ENCODE peak calls at places on chromosomes 16 and 17, in five cellular contexts. O is AG04450; B is CD4-positive, alpha-beta T cell; I is choroid plexus epithelial cell; M is tibial artery. V is an unnamed sample.
A peak's percentile ranks its signal among the peaks of the same experiment; 100 is the strongest.

GRCh38 chr16:70432800-70433455 is 6.0 kb downstream of the ST3GAL2 start:
- DNase-seq in I (peak; percentile 36), O (no peak), M (no peak), B (no peak), V (no peak)

GRCh38 chr17:12973496-12974318 is 44.1 kb downstream of the ELAC2 start:
- DNase-seq in B (no peak), M (no peak), O (no peak), I (no peak), V (no peak)

GRCh38 chr17:63694974-63695773 is 4.8 kb downstream of the LIMD2 start:
- DNase-seq in B (no peak), O (no peak), I (no peak), M (no peak), V (no peak)

GRCh38 chr17:65123757-65124675 is 13.2 kb upstream of the RGS9 start:
- DNase-seq in M (no peak), O (no peak), B (no peak), I (no peak), V (no peak)

GRCh38 chr16:21568502-21569189 is 30.7 kb upstream of the METTL9 start:
- DNase-seq in M (peak; percentile 57), B (no peak), I (no peak), O (no peak), V (peak; percentile 2)

GRCh38 chr17:27668488-27668823 is 37.5 kb downstream of the LGALS9 start:
- DNase-seq in M (no peak), I (no peak), B (no peak), O (no peak), V (no peak)

GRCh38 chr17:79627766-79628690 is 17.2 kb upstream of the RBFOX3 start:
- DNase-seq in M (peak; percentile 50), I (no peak), O (no peak), B (no peak), V (peak; percentile 8)

GRCh38 chr17:41895617-41896016 is 23.1 kb downstream of the ACLY start:
- DNase-seq in B (no peak), O (no peak), I (no peak), M (no peak), V (no peak)

GRCh38 chr17:80421381-80422090 is 6.6 kb downstream of the ENDOV start:
- DNase-seq in B (no peak), I (no peak), O (no peak), M (no peak), V (no peak)

GRCh38 chr16:10465821-10466220 is 80.0 kb downstream of the ATF7IP2 start:
- DNase-seq in I (peak; percentile 10), O (no peak), B (no peak), M (no peak), V (no peak)

GRCh38 chr17:41311111-41311510 is 2.0 kb upstream of the KRTAP16-1 start:
- DNase-seq in M (no peak), I (no peak), B (no peak), O (no peak), V (no peak)

GRCh38 chr17:81445642-81446500 is 50.6 kb downstream of the BAHCC1 start:
- DNase-seq in O (no peak), M (no peak), I (no peak), B (no peak), V (no peak)

GRCh38 chr17:9509236-9509813 is 66.3 kb downstream of the STX8 start:
- DNase-seq in I (no peak), O (no peak), M (no peak), B (no peak), V (no peak)

GRCh38 chr16:54657058-54657708 is 273.5 kb upstream of the IRX5 start:
- DNase-seq in I (peak; percentile 29), O (no peak), B (no peak), M (peak; percentile 76), V (no peak)

GRCh38 chr17:58402679-58403078 is 14.7 kb downstream of the RNF43 start:
- DNase-seq in O (no peak), B (no peak), I (peak; percentile 34), M (no peak), V (no peak)

GRCh38 chr17:21370430-21370829 is 5.7 kb upstream of the KCNJ12 start:
- DNase-seq in I (no peak), B (no peak), O (no peak), M (no peak), V (no peak)

GRCh38 chr16:79008869-79009179 is 591.7 kb downstream of the MAF start:
- DNase-seq in B (no peak), M (no peak), I (no peak), O (no peak), V (no peak)

GRCh38 chr16:2963074-2963610 is 933 bp upstream of the KREMEN2 start:
- DNase-seq in O (no peak), I (no peak), B (no peak), M (no peak), V (no peak)

GRCh38 chr16:3829631-3830536 is 50.6 kb downstream of the CREBBP start:
- DNase-seq in M (no peak), I (peak; percentile 34), B (no peak), O (no peak), V (no peak)

GRCh38 chr16:56102159-56102798 is 89.0 kb upstream of the GNAO1 start:
- DNase-seq in B (no peak), I (no peak), O (no peak), M (no peak), V (no peak)

GRCh38 chr17:28001149-28001548 is 41.3 kb upstream of the NLK start:
- DNase-seq in B (no peak), O (no peak), M (no peak), I (no peak), V (no peak)

GRCh38 chr17:28282596-28282995 is 36.4 kb upstream of the TMEM97 start:
- DNase-seq in M (no peak), I (peak; percentile 92), O (peak; percentile 76), B (no peak), V (no peak)

GRCh38 chr17:79095345-79096055 is 20.9 kb downstream of the ENGASE start:
- DNase-seq in O (no peak), B (no peak), I (no peak), M (no peak), V (no peak)

GRCh38 chr16:63652091-63652490 is 1469.8 kb downstream of the CDH11 start:
- DNase-seq in M (no peak), B (no peak), I (no peak), O (no peak), V (no peak)

GRCh38 chr16:14071576-14072271 is 605 bp downstream of the MRTFB start:
- DNase-seq in O (no peak), B (no peak), M (no peak), I (no peak), V (peak; percentile 44)

GRCh38 chr16:19783363-19783762 is 65.3 kb downstream of the IQCK start:
- DNase-seq in O (no peak), I (no peak), B (no peak), M (no peak), V (no peak)

GRCh38 chr17:72008236-72008874 is 112.5 kb upstream of the SOX9 start:
- DNase-seq in M (no peak), B (no peak), O (no peak), I (peak; percentile 23), V (no peak)

GRCh38 chr16:86951041-86951822 is 366.0 kb downstream of the C16orf95 start:
- DNase-seq in I (no peak), B (no peak), O (no peak), M (no peak), V (no peak)

GRCh38 chr16:16143941-16144340 is 79.4 kb downstream of the ABCC6 start:
- DNase-seq in B (no peak), O (no peak), I (no peak), M (no peak), V (no peak)

GRCh38 chr17:55238931-55239297 is 25.8 kb upstream of the HLF start:
- DNase-seq in I (peak; percentile 19), B (no peak), M (no peak), O (no peak), V (no peak)

GRCh38 chr17:75589017-75589918 is 1.7 kb downstream of the MYO15B start:
- DNase-seq in M (peak; percentile 96), B (peak; percentile 93), I (peak; percentile 79), O (peak; percentile 48), V (peak; percentile 84)

GRCh38 chr17:61009619-61010018 is 332.0 kb downstream of the BCAS3 start:
- DNase-seq in M (no peak), B (no peak), I (peak; percentile 72), O (no peak), V (no peak)

GRCh38 chr17:61007980-61008379 is 330.3 kb downstream of the BCAS3 start:
- DNase-seq in M (no peak), O (no peak), I (peak; percentile 88), B (no peak), V (no peak)

GRCh38 chr17:61005358-61005757 is 327.7 kb downstream of the BCAS3 start:
- DNase-seq in O (no peak), B (no peak), I (no peak), M (no peak), V (no peak)

GRCh38 chr17:61015966-61016365 is 338.3 kb downstream of the BCAS3 start:
- DNase-seq in M (no peak), O (no peak), B (no peak), I (no peak), V (no peak)

GRCh38 chr17:61011269-61011668 is 333.6 kb downstream of the BCAS3 start:
- DNase-seq in M (no peak), O (no peak), I (no peak), B (no peak), V (no peak)
- TF ChIP-seq CTCF in M (no peak), O (no peak), I (no peak), B (no peak), V (no peak)

DNA sequence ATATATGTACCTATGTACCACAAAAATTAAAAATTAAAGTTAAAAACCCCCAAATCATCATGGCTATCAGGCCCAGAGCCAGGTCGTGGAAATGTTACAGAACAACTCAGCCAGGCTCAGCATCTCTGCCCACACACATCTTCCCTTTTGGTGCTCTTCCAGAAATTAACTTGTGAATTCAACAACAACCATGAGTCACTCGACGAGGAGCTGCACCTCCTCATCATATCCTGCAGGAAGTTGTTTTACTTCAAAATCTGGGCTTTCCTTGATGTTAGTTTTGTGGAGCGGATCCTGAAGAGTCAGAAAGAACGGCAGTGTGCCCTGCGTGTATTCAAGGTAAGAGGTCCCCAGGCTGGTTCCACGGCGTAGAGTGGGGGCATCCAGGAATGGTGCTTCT is 10.6 kb downstream of the FBXO39 start:
- DNase-seq in M (no peak), O (peak; percentile 13), I (peak; percentile 68), B (no peak), V (no peak)
- TF ChIP-seq CTCF in M (no peak), O (no peak), I (no peak), B (no peak), V (no peak)

GRCh38 chr16:12271006-12271405 is 294.5 kb downstream of the SNX29 start:
- DNase-seq in I (peak; percentile 41), M (no peak), B (no peak), O (no peak), V (peak; percentile 53)
- TF ChIP-seq CTCF in I (peak; percentile 59), M (no peak), B (no peak), O (peak; percentile 50), V (peak; percentile 55)

GRCh38 chr17:45385331-45385997 is 47.2 kb downstream of the ARHGAP27 start:
- DNase-seq in I (peak; percentile 87), B (peak; percentile 77), M (peak; percentile 89), O (peak; percentile 53), V (peak; percentile 91)

GRCh38 chr17:45384047-45384799 is 48.4 kb downstream of the ARHGAP27 start:
- DNase-seq in I (no peak), O (no peak), M (no peak), B (no peak), V (no peak)

GRCh38 chr17:45384800-45385262 is 47.8 kb downstream of the ARHGAP27 start:
- DNase-seq in O (no peak), I (no peak), B (no peak), M (no peak), V (no peak)

GRCh38 chr17:45387739-45388138 is 44.9 kb downstream of the ARHGAP27 start:
- DNase-seq in I (no peak), M (no peak), B (no peak), O (no peak), V (no peak)

GRCh38 chr17:45386180-45386579 is 46.5 kb downstream of the ARHGAP27 start:
- DNase-seq in M (no peak), B (no peak), O (no peak), I (no peak), V (no peak)
- TF ChIP-seq CTCF in M (no peak), B (no peak), O (no peak), I (no peak), V (no peak)